ENCODE peak calls at places on chromosomes 7 and 10, in nine cellular contexts. One of them, this sample, is unnamed.

GRCh38 chr10:43126759-43127424 is 11.4 kb upstream of the CSGALNACT2 start:
- DNase-seq in hippocampal formation: no peak
- DNase-seq in posterior vena cava: no peak
- DNase-seq in OCI-M1: no peak
- DNase-seq in colonic mucosa: peak
- DNase-seq in lower lobe of right lung: no peak
- DNase-seq in activated gamma-delta T cell treated with Interleukin-2 at 50 U/mL for 16 hours: no peak
- DNase-seq in posterior cingulate gyrus: no peak
- DNase-seq in fibroblast of lung: no peak
- DNase-seq in this sample: no peak

GRCh38 chr10:69569144-69569934 is 3.9 kb downstream of the NEUROG3 start:
- DNase-seq in hippocampal formation: no peak
- DNase-seq in posterior vena cava: peak
- DNase-seq in OCI-M1: no peak
- DNase-seq in colonic mucosa: no peak
- DNase-seq in lower lobe of right lung: no peak
- DNase-seq in activated gamma-delta T cell treated with Interleukin-2 at 50 U/mL for 16 hours: no peak
- DNase-seq in posterior cingulate gyrus: no peak
- DNase-seq in fibroblast of lung: no peak
- DNase-seq in this sample: no peak

GRCh38 chr7:102872460-102872859 is 40.3 kb upstream of the LRRC17 start:
- DNase-seq in hippocampal formation: no peak
- DNase-seq in posterior vena cava: no peak
- DNase-seq in OCI-M1: no peak
- DNase-seq in colonic mucosa: no peak
- DNase-seq in lower lobe of right lung: no peak
- DNase-seq in activated gamma-delta T cell treated with Interleukin-2 at 50 U/mL for 16 hours: no peak
- DNase-seq in posterior cingulate gyrus: no peak
- DNase-seq in fibroblast of lung: peak
- DNase-seq in this sample: no peak

GRCh38 chr7:29609162-29610030 is 45.8 kb downstream of the PRR15 start:
- DNase-seq in hippocampal formation: no peak
- DNase-seq in posterior vena cava: no peak
- DNase-seq in OCI-M1: peak
- DNase-seq in colonic mucosa: peak
- DNase-seq in lower lobe of right lung: no peak
- DNase-seq in activated gamma-delta T cell treated with Interleukin-2 at 50 U/mL for 16 hours: no peak
- DNase-seq in posterior cingulate gyrus: no peak
- DNase-seq in fibroblast of lung: peak
- DNase-seq in this sample: peak

GRCh38 chr7:131108212-131108980 is 219.3 kb upstream of the MKLN1 start:
- DNase-seq in hippocampal formation: peak
- DNase-seq in posterior vena cava: peak
- DNase-seq in OCI-M1: no peak
- DNase-seq in colonic mucosa: peak
- DNase-seq in lower lobe of right lung: no peak
- DNase-seq in activated gamma-delta T cell treated with Interleukin-2 at 50 U/mL for 16 hours: peak
- DNase-seq in posterior cingulate gyrus: no peak
- DNase-seq in fibroblast of lung: peak
- DNase-seq in this sample: no peak

GRCh38 chr10:10892290-10892875 is 125.3 kb upstream of the CELF2 start:
- DNase-seq in hippocampal formation: no peak
- DNase-seq in posterior vena cava: no peak
- DNase-seq in OCI-M1: no peak
- DNase-seq in colonic mucosa: no peak
- DNase-seq in lower lobe of right lung: no peak
- DNase-seq in activated gamma-delta T cell treated with Interleukin-2 at 50 U/mL for 16 hours: no peak
- DNase-seq in posterior cingulate gyrus: no peak
- DNase-seq in fibroblast of lung: no peak
- DNase-seq in this sample: no peak

GRCh38 chr7:48089415-48089975 is 430 bp downstream of the UPP1 start:
- DNase-seq in hippocampal formation: no peak
- DNase-seq in posterior vena cava: no peak
- DNase-seq in OCI-M1: no peak
- DNase-seq in colonic mucosa: peak
- DNase-seq in lower lobe of right lung: peak
- DNase-seq in activated gamma-delta T cell treated with Interleukin-2 at 50 U/mL for 16 hours: peak
- DNase-seq in posterior cingulate gyrus: peak
- DNase-seq in fibroblast of lung: no peak
- DNase-seq in this sample: no peak

GRCh38 chr7:85322252-85322651 is 135.4 kb upstream of the SEMA3D start:
- DNase-seq in hippocampal formation: no peak
- DNase-seq in posterior vena cava: no peak
- DNase-seq in OCI-M1: no peak
- DNase-seq in colonic mucosa: no peak
- DNase-seq in lower lobe of right lung: no peak
- DNase-seq in activated gamma-delta T cell treated with Interleukin-2 at 50 U/mL for 16 hours: no peak
- DNase-seq in posterior cingulate gyrus: no peak
- DNase-seq in fibroblast of lung: no peak
- DNase-seq in this sample: no peak

GRCh38 chr10:104767282-104767681 is 126.2 kb downstream of the SORCS3 start:
- DNase-seq in hippocampal formation: no peak
- DNase-seq in posterior vena cava: no peak
- DNase-seq in OCI-M1: no peak
- DNase-seq in colonic mucosa: no peak
- DNase-seq in lower lobe of right lung: no peak
- DNase-seq in activated gamma-delta T cell treated with Interleukin-2 at 50 U/mL for 16 hours: no peak
- DNase-seq in posterior cingulate gyrus: no peak
- DNase-seq in fibroblast of lung: no peak
- DNase-seq in this sample: no peak

GRCh38 chr7:152411389-152411788 is 24.4 kb downstream of the KMT2C start:
- DNase-seq in hippocampal formation: no peak
- DNase-seq in posterior vena cava: no peak
- DNase-seq in OCI-M1: no peak
- DNase-seq in colonic mucosa: no peak
- DNase-seq in lower lobe of right lung: no peak
- DNase-seq in activated gamma-delta T cell treated with Interleukin-2 at 50 U/mL for 16 hours: no peak
- DNase-seq in posterior cingulate gyrus: no peak
- DNase-seq in fibroblast of lung: no peak
- DNase-seq in this sample: no peak

This sample was measured in NCI-H1417.